ENCODE peak calls at places on chromosomes 16 and 17, in ten cellular contexts. I is cardiac fibroblast, O is A549, G is neural progenitor cell, J is left ventricle myocardium inferior, H is lower lobe of right lung, R is epithelial cell of proximal tubule, D is epithelial cell of esophagus, F is heart right ventricle, Y is tibial nerve. C is an unnamed sample.
A peak's percentile ranks its signal among the peaks of the same experiment; 100 is the strongest.

GRCh38 chr16:74275031-74275636 is 21.5 kb upstream of the PSMD7 start:
- DNase-seq in I (peak; percentile 53), O (peak; percentile 44), G (no peak), J (no peak), H (no peak), R (no peak), D (peak; percentile 46), F (no peak), Y (no peak), C (no peak)

GRCh38 chr17:1109606-1110523 is 69.9 kb downstream of the ABR start:
- DNase-seq in I (no peak), O (peak; percentile 53), G (peak; percentile 78), J (no peak), H (no peak), R (no peak), D (no peak), F (no peak), Y (no peak), C (no peak)

GRCh38 chr16:24984903-24985675 is 30.1 kb downstream of the ARHGAP17 start:
- DNase-seq in I (no peak), O (no peak), G (no peak), J (no peak), H (no peak), R (no peak), D (no peak), F (no peak), Y (no peak), C (peak; percentile 23)

GRCh38 chr17:7977039-7977438 is 25.4 kb upstream of the GUCY2D start:
- DNase-seq in I (no peak), O (no peak), G (no peak), J (no peak), H (no peak), R (no peak), D (no peak), F (no peak), Y (no peak), C (no peak)

GRCh38 chr17:50270430-50271172 is 3.7 kb upstream of the TMEM92 start:
- DNase-seq in I (peak; percentile 78), O (no peak), G (peak; percentile 50), J (no peak), H (peak; percentile 55), R (no peak), D (no peak), F (no peak), Y (peak; percentile 62), C (no peak)

GRCh38 chr16:3175157-3176153 is 12.5 kb upstream of the OR1F1 start:
- DNase-seq in I (peak; percentile 87), O (peak; percentile 91), G (peak; percentile 53), J (no peak), H (peak; percentile 45), R (no peak), D (peak; percentile 70), F (no peak), Y (no peak), C (no peak)

GRCh38 chr16:14487579-14487978 is 142.5 kb downstream of the PARN start:
- DNase-seq in I (no peak), O (no peak), G (no peak), J (no peak), H (no peak), R (no peak), D (no peak), F (no peak), Y (no peak), C (no peak)

GRCh38 chr17:53627511-53627910 is 195.2 kb upstream of the KIF2B start:
- DNase-seq in I (peak; percentile 73), O (peak; percentile 26), G (no peak), J (no peak), H (no peak), R (peak; percentile 62), D (peak; percentile 52), F (no peak), Y (no peak), C (no peak)

GRCh38 chr17:17712268-17712924 is 31.1 kb downstream of the RAI1 start:
- DNase-seq in I (peak; percentile 95), O (no peak), G (no peak), J (no peak), H (no peak), R (peak; percentile 78), D (peak; percentile 68), F (no peak), Y (no peak), C (no peak)

GRCh38 chr16:52435573-52435972 is 111.4 kb downstream of the TOX3 start:
- DNase-seq in I (no peak), O (no peak), G (peak; percentile 16), J (no peak), H (no peak), R (no peak), D (no peak), F (no peak), Y (no peak), C (no peak)

GRCh38 chr16:73048292-73049050 is 543 bp upstream of the ZFHX3 start:
- DNase-seq in I (peak; percentile 56), O (peak; percentile 69), G (peak; percentile 86), J (peak; percentile 78), H (peak; percentile 83), R (no peak), D (no peak), F (peak; percentile 72), Y (peak; percentile 49), C (no peak)

GRCh38 chr16:57999366-57999970 is 1.0 kb downstream of the ZNF319 start:
- DNase-seq in I (peak; percentile 53), O (peak; percentile 31), G (peak; percentile 36), J (no peak), H (peak; percentile 44), R (no peak), D (peak; percentile 55), F (no peak), Y (no peak), C (no peak)

GRCh38 chr17:45060382-45060823 is 714 bp upstream of the NMT1 start:
- DNase-seq in I (no peak), O (no peak), G (no peak), J (no peak), H (no peak), R (no peak), D (no peak), F (no peak), Y (no peak), C (no peak)

GRCh38 chr17:79212150-79213087 is 137.8 kb downstream of the ENGASE start:
- DNase-seq in I (no peak), O (no peak), G (peak; percentile 63), J (no peak), H (no peak), R (no peak), D (no peak), F (no peak), Y (no peak), C (no peak)

GRCh38 chr17:2837147-2837561 is 40.9 kb downstream of the RAP1GAP2 start:
- DNase-seq in I (no peak), O (no peak), G (no peak), J (no peak), H (no peak), R (no peak), D (no peak), F (no peak), Y (no peak), C (no peak)

GRCh38 chr17:6101706-6102105 is 31.5 kb downstream of the WSCD1 start:
- DNase-seq in I (no peak), O (no peak), G (no peak), J (no peak), H (no peak), R (no peak), D (no peak), F (no peak), Y (no peak), C (no peak)

GRCh38 chr17:42387663-42388380 is 420 bp downstream of the STAT3 start:
- DNase-seq in I (peak; percentile 41), O (no peak), G (peak; percentile 68), J (peak; percentile 38), H (peak; percentile 73), R (no peak), D (peak; percentile 78), F (peak; percentile 36), Y (no peak), C (no peak)

GRCh38 chr16:86963600-86964575 is 353.3 kb downstream of the C16orf95 start:
- DNase-seq in I (no peak), O (no peak), G (no peak), J (no peak), H (no peak), R (no peak), D (no peak), F (no peak), Y (no peak), C (no peak)

DNA sequence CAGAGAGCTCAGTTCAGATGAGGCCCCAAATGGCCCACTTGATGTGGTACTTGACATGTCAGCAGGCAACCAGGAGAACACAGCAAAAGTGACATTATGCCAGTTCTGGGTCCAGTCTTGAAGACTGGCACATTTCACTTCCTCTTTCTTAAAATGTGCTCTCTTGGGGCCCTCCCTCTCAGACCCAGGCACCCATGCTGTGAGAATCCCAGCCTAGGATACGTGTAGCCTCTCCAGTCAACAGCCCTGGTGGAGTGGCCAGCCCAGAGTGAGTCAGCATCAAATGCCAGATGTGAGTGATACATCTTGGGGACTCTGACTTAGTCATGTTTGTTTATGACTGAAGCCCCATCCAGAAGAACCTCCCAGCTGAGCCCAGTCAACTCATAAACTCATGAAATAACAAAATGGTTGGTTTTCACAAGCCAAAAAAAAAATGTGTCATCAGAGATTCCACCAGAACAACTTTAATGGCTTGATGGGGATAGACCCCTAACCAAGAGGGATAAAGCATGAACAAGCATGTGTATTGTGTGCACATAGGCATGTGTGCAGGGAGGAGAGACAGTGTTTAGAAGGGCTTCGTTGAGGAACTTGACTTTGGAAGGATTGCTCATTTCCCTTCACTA is 82.5 kb upstream of the TNRC6C start:
- DNase-seq in I (peak; percentile 49), O (peak; percentile 49), G (no peak), J (no peak), H (peak; percentile 7), R (no peak), D (no peak), F (no peak), Y (no peak), C (no peak)
- TF ChIP-seq CTCF in I (no peak), O (no peak), G (no peak), J (no peak), H (no peak), R (no peak), D (no peak), F (no peak), Y (no peak), C (no peak)

GRCh38 chr17:27620721-27621120 is 10.3 kb upstream of the LGALS9 start:
- DNase-seq in I (no peak), O (no peak), G (no peak), J (no peak), H (no peak), R (no peak), D (no peak), F (no peak), Y (no peak), C (no peak)
- TF ChIP-seq CTCF in I (no peak), O (no peak), G (no peak), J (no peak), H (no peak), R (no peak), D (no peak), F (no peak), Y (no peak), C (no peak)

GRCh38 chr16:71216714-71217113 is 13.8 kb downstream of the HYDIN start:
- DNase-seq in I (no peak), O (no peak), G (peak; percentile 9), J (no peak), H (no peak), R (no peak), D (no peak), F (no peak), Y (no peak), C (no peak)
- TF ChIP-seq CTCF in I (no peak), O (no peak), G (no peak), J (no peak), H (no peak), R (peak; percentile 30), D (peak; percentile 7), F (no peak), Y (no peak), C (no peak)

GRCh38 chr16:56048425-56049100 is 142.7 kb upstream of the GNAO1 start:
- DNase-seq in I (no peak), O (no peak), G (no peak), J (no peak), H (no peak), R (no peak), D (no peak), F (no peak), Y (no peak), C (no peak)
- TF ChIP-seq CTCF in I (no peak), O (no peak), G (no peak), J (no peak), H (no peak), R (no peak), D (no peak), F (no peak), Y (no peak), C (no peak)